ENCODE peak calls at places on chromosomes 4 and X, in seven cellular contexts. One of them, this sample, is unnamed.

GRCh38 chr4:145501051-145501660 is 19.5 kb downstream of the SMAD1 start:
- DNase-seq in ovary: no peak
- DNase-seq in activated gamma-delta T cell treated with Interleukin-2 at 50 U/mL for 16 hours: no peak
- DNase-seq in NCI-H2171 treated with DMSO at 0.1 percent for 48 hours: peak
- DNase-seq in nephron progenitor cell: no peak
- DNase-seq in kidney tubule cell: no peak
- DNase-seq in NCI-H1105: no peak
- DNase-seq in this sample: no peak

GRCh38 chr4:74503580-74503979 is 58.6 kb downstream of the AREG start:
- DNase-seq in nephron progenitor cell: no peak
- DNase-seq in ovary: no peak
- DNase-seq in kidney tubule cell: peak
- DNase-seq in NCI-H1105: no peak
- DNase-seq in activated gamma-delta T cell treated with Interleukin-2 at 50 U/mL for 16 hours: no peak
- DNase-seq in NCI-H2171 treated with DMSO at 0.1 percent for 48 hours: no peak
- DNase-seq in this sample: peak

GRCh38 chrX:154486052-154486395 is 391 bp downstream of the UBL4A start:
- DNase-seq in NCI-H1105: no peak
- DNase-seq in kidney tubule cell: peak
- DNase-seq in activated gamma-delta T cell treated with Interleukin-2 at 50 U/mL for 16 hours: peak
- DNase-seq in nephron progenitor cell: peak
- DNase-seq in ovary: peak
- DNase-seq in NCI-H2171 treated with DMSO at 0.1 percent for 48 hours: peak
- DNase-seq in this sample: no peak

GRCh38 chr4:87975466-87975865 is at the start of gene SPP1:
- DNase-seq in kidney tubule cell: peak
- DNase-seq in NCI-H1105: no peak
- DNase-seq in activated gamma-delta T cell treated with Interleukin-2 at 50 U/mL for 16 hours: no peak
- DNase-seq in ovary: no peak
- DNase-seq in nephron progenitor cell: peak
- DNase-seq in NCI-H2171 treated with DMSO at 0.1 percent for 48 hours: peak
- DNase-seq in this sample: no peak

GRCh38 chr4:105837037-105837436 is 58.2 kb upstream of the NPNT start:
- DNase-seq in NCI-H1105: no peak
- DNase-seq in activated gamma-delta T cell treated with Interleukin-2 at 50 U/mL for 16 hours: no peak
- DNase-seq in nephron progenitor cell: no peak
- DNase-seq in kidney tubule cell: no peak
- DNase-seq in NCI-H2171 treated with DMSO at 0.1 percent for 48 hours: no peak
- DNase-seq in ovary: no peak
- DNase-seq in this sample: no peak

GRCh38 chr4:125191252-125191651 is 123.5 kb upstream of the FAT4 start:
- DNase-seq in NCI-H1105: no peak
- DNase-seq in kidney tubule cell: no peak
- DNase-seq in NCI-H2171 treated with DMSO at 0.1 percent for 48 hours: no peak
- DNase-seq in nephron progenitor cell: no peak
- DNase-seq in activated gamma-delta T cell treated with Interleukin-2 at 50 U/mL for 16 hours: no peak
- DNase-seq in ovary: no peak
- DNase-seq in this sample: peak

GRCh38 chr4:188660796-188661195 is 521.6 kb downstream of the TRIML1 start:
- DNase-seq in activated gamma-delta T cell treated with Interleukin-2 at 50 U/mL for 16 hours: no peak
- DNase-seq in ovary: no peak
- DNase-seq in NCI-H2171 treated with DMSO at 0.1 percent for 48 hours: no peak
- DNase-seq in kidney tubule cell: no peak
- DNase-seq in NCI-H1105: no peak
- DNase-seq in nephron progenitor cell: no peak
- DNase-seq in this sample: no peak

GRCh38 chrX:42087960-42088359 is 164.6 kb upstream of the CASK start:
- DNase-seq in NCI-H1105: no peak
- DNase-seq in nephron progenitor cell: no peak
- DNase-seq in kidney tubule cell: no peak
- DNase-seq in activated gamma-delta T cell treated with Interleukin-2 at 50 U/mL for 16 hours: no peak
- DNase-seq in ovary: no peak
- DNase-seq in NCI-H2171 treated with DMSO at 0.1 percent for 48 hours: no peak
- DNase-seq in this sample: no peak

GRCh38 chr4:38837849-38838248 is 18.8 kb downstream of the TLR6 start:
- DNase-seq in NCI-H2171 treated with DMSO at 0.1 percent for 48 hours: no peak
- DNase-seq in NCI-H1105: no peak
- DNase-seq in nephron progenitor cell: no peak
- DNase-seq in activated gamma-delta T cell treated with Interleukin-2 at 50 U/mL for 16 hours: no peak
- DNase-seq in kidney tubule cell: no peak
- DNase-seq in ovary: no peak
- DNase-seq in this sample: peak

GRCh38 chr4:158229768-158230167 is 19.5 kb downstream of the TMEM144 start:
- DNase-seq in ovary: no peak
- DNase-seq in activated gamma-delta T cell treated with Interleukin-2 at 50 U/mL for 16 hours: no peak
- DNase-seq in nephron progenitor cell: no peak
- DNase-seq in kidney tubule cell: no peak
- DNase-seq in NCI-H2171 treated with DMSO at 0.1 percent for 48 hours: no peak
- DNase-seq in NCI-H1105: no peak
- DNase-seq in this sample: no peak

GRCh38 chr4:135605096-135605495 is 1403.5 kb upstream of the PABPC4L start:
- DNase-seq in activated gamma-delta T cell treated with Interleukin-2 at 50 U/mL for 16 hours: no peak
- DNase-seq in kidney tubule cell: no peak
- DNase-seq in NCI-H1105: no peak
- DNase-seq in nephron progenitor cell: no peak
- DNase-seq in NCI-H2171 treated with DMSO at 0.1 percent for 48 hours: no peak
- DNase-seq in ovary: no peak
- DNase-seq in this sample: no peak

GRCh38 chr4:37268311-37268710 is 23.8 kb downstream of the NWD2 start:
- DNase-seq in kidney tubule cell: no peak
- DNase-seq in NCI-H2171 treated with DMSO at 0.1 percent for 48 hours: no peak
- DNase-seq in NCI-H1105: no peak
- DNase-seq in ovary: no peak
- DNase-seq in activated gamma-delta T cell treated with Interleukin-2 at 50 U/mL for 16 hours: no peak
- DNase-seq in nephron progenitor cell: no peak
- DNase-seq in this sample: no peak

GRCh38 chr4:48334900-48335384 is 6.4 kb upstream of the SLAIN2 start:
- DNase-seq in kidney tubule cell: no peak
- DNase-seq in ovary: no peak
- DNase-seq in nephron progenitor cell: no peak
- DNase-seq in NCI-H2171 treated with DMSO at 0.1 percent for 48 hours: peak
- DNase-seq in NCI-H1105: no peak
- DNase-seq in activated gamma-delta T cell treated with Interleukin-2 at 50 U/mL for 16 hours: no peak
- DNase-seq in this sample: peak

This sample was measured in PC-3.